ENCODE peak calls at places on chromosomes 4 and X, in five cellular contexts. Y is neuronal stem cell, F is mammary epithelial cell, S is astrocyte, G is neural progenitor cell. T is an unnamed sample.

GRCh38 chr4:41205854-41206460 is 8.4 kb downstream of the APBB2 start:
- DNase-seq in F (no peak), G (no peak), S (no peak), Y (no peak), T (no peak)

GRCh38 chrX:1384738-1385250 is 7.1 kb downstream of the SLC25A6 start:
- DNase-seq in G (no peak), S (no peak), F (no peak), Y (no peak), T (no peak)

GRCh38 chr4:86554641-86555040 is 39.5 kb upstream of the PTPN13 start:
- DNase-seq in S (no peak), F (no peak), G (no peak), Y (no peak), T (no peak)

GRCh38 chr4:53582194-53582593 is 9.1 kb downstream of the LNX1 start:
- DNase-seq in F (no peak), S (no peak), G (no peak), Y (no peak), T (no peak)

GRCh38 chr4:76641351-76641750 is 206.3 kb downstream of the SHROOM3 start:
- DNase-seq in Y (no peak), F (no peak), G (no peak), S (no peak), T (no peak)

GRCh38 chr4:30815685-30816084 is 95.5 kb downstream of the PCDH7 start:
- DNase-seq in G (no peak), Y (no peak), F (no peak), S (no peak), T (no peak)

GRCh38 chr4:156594619-156595018 is 377.0 kb downstream of the PDGFC start:
- DNase-seq in S (peak; percentile 41), Y (no peak), F (peak; percentile 24), G (no peak), T (no peak)

GRCh38 chr4:65014078-65014477 is 604.8 kb upstream of the TECRL start:
- DNase-seq in G (no peak), Y (no peak), F (no peak), S (no peak), T (no peak)

GRCh38 chrX:12974217-12974796 is 603 bp upstream of the TMSB4X start:
- DNase-seq in S (peak; percentile 57), F (peak; percentile 60), G (peak; percentile 74), Y (peak; percentile 20), T (no peak)

GRCh38 chr4:113043591-113043990 is 5.9 kb upstream of the ANK2 start:
- DNase-seq in F (no peak), S (no peak), G (no peak), Y (no peak), T (no peak)

GRCh38 chr4:113040793-113041192 is 8.7 kb upstream of the ANK2 start:
- DNase-seq in Y (no peak), G (no peak), F (no peak), S (no peak), T (no peak)

GRCh38 chr4:113042502-113042901 is 7.0 kb upstream of the ANK2 start:
- DNase-seq in S (no peak), G (no peak), Y (no peak), F (no peak), T (no peak)
- H3K36me3 ChIP-seq in S (no peaks in the 10 kb centered on the region), G (no peaks in the 10 kb centered on the region), Y (no peaks in the 10 kb centered on the region), F (no peaks in the 10 kb centered on the region), T (no peaks in the 10 kb centered on the region)

DNA sequence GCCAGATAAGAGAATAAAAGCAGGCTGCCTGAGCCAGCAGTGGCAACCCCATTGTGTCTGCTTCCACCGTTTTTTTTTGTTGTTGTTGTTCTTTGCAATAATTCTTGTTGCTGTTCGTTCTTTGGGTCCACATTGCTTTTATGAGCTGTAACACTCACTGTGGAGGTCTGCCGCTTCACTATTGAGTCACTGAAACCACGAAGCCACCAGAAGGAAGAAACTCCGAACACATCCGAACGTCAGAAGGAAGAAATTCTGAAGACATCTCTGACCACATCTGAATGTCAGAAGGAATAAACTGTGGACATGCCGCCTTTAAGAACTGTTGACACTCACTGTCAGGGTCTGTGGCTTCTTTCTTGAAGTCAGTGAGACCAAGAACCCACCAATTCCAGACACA is 110.5 kb downstream of the PCDH18 start:
- DNase-seq in G (no peak), Y (no peak), F (no peak), S (peak; percentile 32), T (no peak)
- H2AFZ ChIP-seq in G (no peak overlapping the region), Y (peak overlapping the region; percentile 29), F (no peak overlapping the region), S (peak overlapping the region; percentile 24), T (no peak overlapping the region)

DNA sequence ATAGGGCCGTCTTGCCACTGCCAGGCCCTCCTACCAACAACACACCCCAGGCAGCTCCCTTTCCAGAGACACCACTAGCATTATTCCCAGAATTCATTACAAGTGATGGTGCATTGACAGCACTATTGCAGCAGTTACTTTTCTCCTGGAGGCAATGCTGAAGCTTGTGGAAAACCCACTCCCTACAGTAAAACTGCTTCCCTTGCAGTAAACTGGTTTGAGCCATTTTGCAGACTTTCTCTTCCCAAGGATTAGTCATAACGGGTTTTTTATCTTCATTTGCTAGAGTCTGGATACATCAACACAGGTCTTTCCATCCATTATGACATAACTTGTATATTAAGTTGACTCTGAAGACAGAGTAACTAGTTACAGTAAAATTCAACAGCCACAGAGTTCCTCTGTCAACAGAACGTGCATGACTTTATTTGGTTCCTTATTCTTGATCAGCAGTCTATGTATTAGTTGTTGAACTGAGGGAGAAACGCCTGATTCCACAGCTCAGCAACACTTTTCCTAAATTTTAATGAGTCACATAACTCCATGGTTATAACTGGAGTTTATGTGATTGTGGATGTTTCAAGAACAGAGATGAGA is 2.2 kb downstream of the ANKRD50 start:
- DNase-seq in F (peak; percentile 27), S (peak; percentile 32), G (peak; percentile 1), Y (no peak), T (no peak)
- H3K36me3 ChIP-seq in F (peaks cover 3% of the 10 kb centered on the region), S (no peaks in the 10 kb centered on the region), G (peaks cover 5% of the 10 kb centered on the region), Y (no peaks in the 10 kb centered on the region), T (no peaks in the 10 kb centered on the region)

DNA sequence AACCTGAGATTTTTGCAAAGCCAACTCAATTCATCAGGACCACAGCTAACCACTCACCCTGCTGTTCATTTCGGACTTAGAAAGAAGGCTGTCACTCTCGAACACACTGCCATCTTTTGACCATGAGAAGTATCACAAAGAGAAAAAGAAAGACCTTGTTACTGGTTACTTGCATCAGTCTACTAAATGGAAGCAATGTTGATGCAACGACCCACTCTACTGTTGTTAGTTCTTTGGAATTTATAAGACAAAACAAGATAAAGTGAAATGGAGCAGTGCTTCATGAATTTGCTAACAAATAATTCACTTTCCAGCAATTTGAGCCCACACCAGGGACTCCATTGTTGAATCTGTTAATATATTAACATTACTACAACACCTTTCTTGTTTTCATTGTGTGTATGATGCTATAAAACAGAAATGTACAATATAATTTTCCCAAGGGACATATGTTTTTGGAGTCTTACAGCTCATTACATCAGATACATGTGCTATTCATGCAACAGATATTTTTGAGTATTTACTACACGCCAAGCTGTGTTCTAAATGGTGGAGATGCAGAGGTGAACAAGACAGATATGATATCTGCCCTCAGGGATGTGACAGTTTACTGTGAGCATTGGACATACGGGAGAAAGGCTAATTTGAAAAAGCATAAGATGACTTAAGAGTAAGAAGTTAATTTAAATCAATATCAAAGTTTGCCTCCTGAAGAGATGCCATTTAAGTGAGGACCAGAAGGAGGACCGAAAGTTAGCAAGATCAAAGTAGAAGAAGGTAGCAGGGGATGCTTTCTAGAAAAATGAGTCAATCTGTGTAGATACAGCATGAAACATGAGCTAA is 87.2 kb downstream of the AREG start:
- DNase-seq in G (peak; percentile 71), Y (peak; percentile 35), S (peak; percentile 54), F (peak; percentile 78), T (peak; percentile 75)
- H2AFZ ChIP-seq in G (no peak overlapping the region), Y (no peak overlapping the region), S (no peak overlapping the region), F (peak overlapping the region; percentile 50), T (no peak overlapping the region)

GRCh38 chr4:168893807-168894206 is 116.2 kb downstream of the CBR4 start:
- DNase-seq in F (no peak), S (no peak), Y (no peak), G (no peak), T (no peak)
- H3K36me3 ChIP-seq in F (peaks cover 77% of the 10 kb centered on the region), S (peaks cover 89% of the 10 kb centered on the region), Y (peaks cover 47% of the 10 kb centered on the region), G (peaks cover 41% of the 10 kb centered on the region), T (no peaks in the 10 kb centered on the region)

GRCh38 chr4:15963568-15963967 is 593 bp upstream of the FGFBP2 start:
- DNase-seq in Y (no peak), F (no peak), G (no peak), S (no peak), T (no peak)
- H2AFZ ChIP-seq in Y (peak overlapping the region; percentile 65), F (peak overlapping the region; percentile 55), G (no peak overlapping the region), S (no peak overlapping the region), T (no peak overlapping the region)

DNA sequence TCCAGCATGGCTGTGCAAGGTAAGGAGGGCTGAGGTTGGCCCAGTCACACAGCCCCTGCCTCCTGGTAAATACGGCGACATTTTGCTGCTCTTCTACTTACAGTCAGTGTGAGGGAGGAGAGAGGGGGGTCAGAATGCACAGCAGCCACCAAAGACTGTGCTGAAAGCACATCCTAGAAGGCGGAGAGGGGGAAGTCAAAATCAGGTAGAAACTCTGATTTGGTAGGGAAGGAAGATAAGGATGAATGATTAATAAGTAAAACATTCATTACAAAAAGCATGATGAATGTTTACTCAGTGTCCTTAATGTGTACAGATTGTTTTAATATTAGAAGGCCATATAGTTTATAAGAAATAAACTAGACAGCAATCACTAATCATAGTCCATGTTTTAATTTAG is 57.5 kb downstream of the ADD1 start:
- DNase-seq in Y (no peak), G (no peak), S (no peak), F (no peak), T (no peak)
- H3K36me3 ChIP-seq in Y (peaks cover 57% of the 10 kb centered on the region), G (no peaks in the 10 kb centered on the region), S (peaks cover 62% of the 10 kb centered on the region), F (peaks cover 24% of the 10 kb centered on the region), T (peaks cover 5% of the 10 kb centered on the region)

DNA sequence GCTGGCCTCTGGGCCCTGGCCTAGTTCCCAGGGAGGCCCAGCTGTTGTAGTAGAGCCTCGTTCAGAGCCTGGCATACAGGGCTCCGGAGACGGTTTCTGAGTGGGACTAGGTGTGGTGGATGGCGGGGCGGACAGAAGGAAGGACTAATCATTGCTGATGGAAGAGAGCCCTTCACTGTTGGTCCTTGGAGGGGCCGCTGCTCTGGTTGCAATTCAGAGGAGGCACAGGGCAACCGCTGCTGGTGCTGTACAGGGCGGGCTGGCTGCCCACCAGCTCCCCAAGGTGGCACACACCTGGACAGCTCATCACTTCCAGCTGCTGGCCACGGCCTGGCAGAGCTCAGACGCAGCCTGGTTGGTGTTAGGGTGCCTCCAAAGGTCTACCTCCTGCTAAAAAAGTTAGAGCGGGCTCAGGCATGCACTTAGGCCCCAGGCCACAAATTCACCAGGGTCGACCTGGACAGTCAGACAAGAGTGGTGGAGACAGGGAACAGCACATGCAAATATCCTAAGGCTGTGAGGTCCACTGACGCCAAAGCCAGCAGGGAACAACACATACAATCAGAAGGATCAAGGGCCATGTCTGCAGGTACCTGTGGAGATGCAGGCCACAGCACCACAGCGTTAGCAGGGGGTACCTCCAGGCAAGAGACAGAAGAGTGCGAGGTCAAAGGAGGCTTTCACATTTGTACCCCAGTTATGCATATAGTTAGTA is 7.5 kb upstream of the RNF4 start:
- DNase-seq in G (no peak), S (no peak), Y (no peak), F (no peak), T (no peak)
- H2AFZ ChIP-seq in G (no peak overlapping the region), S (no peak overlapping the region), Y (no peak overlapping the region), F (no peak overlapping the region), T (no peak overlapping the region)

GRCh38 chr4:145108128-145108527 is 10.0 kb downstream of the ABCE1 start:
- DNase-seq in Y (no peak), G (no peak), S (no peak), F (no peak), T (no peak)
- H3K36me3 ChIP-seq in Y (peaks cover 9% of the 10 kb centered on the region), G (peaks cover 46% of the 10 kb centered on the region), S (peaks cover 66% of the 10 kb centered on the region), F (peaks cover 64% of the 10 kb centered on the region), T (peaks cover 31% of the 10 kb centered on the region)

GRCh38 chr4:158877069-158877468 is 108.2 kb downstream of the FNIP2 start:
- DNase-seq in Y (no peak), S (no peak), G (no peak), F (no peak), T (no peak)
- H2AFZ ChIP-seq in Y (no peak overlapping the region), S (no peak overlapping the region), G (no peak overlapping the region), F (no peak overlapping the region), T (no peak overlapping the region)

T was measured in MM.1S.